ENCODE peak calls at places on chromosomes 2 and 18, in eight cellular contexts. One of them, this sample, is unnamed.

GRCh38 chr2:228658998-228659397 is 477.5 kb upstream of the SPHKAP start:
- DNase-seq in GM12878: no peak
- DNase-seq in Peyer's patch: no peak
- DNase-seq in right lobe of liver: no peak
- DNase-seq in stomach: no peak
- DNase-seq in NB4: no peak
- DNase-seq in ovary: no peak
- DNase-seq in uterus: no peak
- DNase-seq in this sample: no peak

GRCh38 chr2:39202639-39203369 is 41.0 kb downstream of the CDKL4 start:
- DNase-seq in GM12878: no peak
- DNase-seq in Peyer's patch: no peak
- DNase-seq in right lobe of liver: no peak
- DNase-seq in stomach: no peak
- DNase-seq in NB4: peak; percentile 12
- DNase-seq in ovary: no peak
- DNase-seq in uterus: no peak
- DNase-seq in this sample: no peak

GRCh38 chr2:96099861-96100798 is 16.2 kb downstream of the ADRA2B start:
- DNase-seq in GM12878: no peak
- DNase-seq in Peyer's patch: peak; percentile 25
- DNase-seq in right lobe of liver: peak; percentile 46
- DNase-seq in stomach: no peak
- DNase-seq in NB4: no peak
- DNase-seq in ovary: peak; percentile 12
- DNase-seq in uterus: peak; percentile 7
- DNase-seq in this sample: peak; percentile 35

GRCh38 chr2:143686585-143687164 is 557.5 kb downstream of the ARHGAP15 start:
- DNase-seq in GM12878: no peak
- DNase-seq in Peyer's patch: no peak
- DNase-seq in right lobe of liver: no peak
- DNase-seq in stomach: no peak
- DNase-seq in NB4: peak; percentile 59
- DNase-seq in ovary: no peak
- DNase-seq in uterus: no peak
- DNase-seq in this sample: no peak

GRCh38 chr2:227191367-227191766 is 26.9 kb downstream of the COL4A3 start:
- DNase-seq in GM12878: no peak
- DNase-seq in Peyer's patch: no peak
- DNase-seq in right lobe of liver: no peak
- DNase-seq in stomach: no peak
- DNase-seq in NB4: no peak
- DNase-seq in ovary: no peak
- DNase-seq in uterus: no peak
- DNase-seq in this sample: no peak

GRCh38 chr2:231707625-231708049 is 688 bp upstream of the PTMA start:
- DNase-seq in GM12878: no peak
- DNase-seq in Peyer's patch: no peak
- DNase-seq in right lobe of liver: no peak
- DNase-seq in stomach: no peak
- DNase-seq in NB4: peak; percentile 72
- DNase-seq in ovary: peak; percentile 88
- DNase-seq in uterus: peak; percentile 80
- DNase-seq in this sample: peak; percentile 76

GRCh38 chr2:171729952-171730317 is 42.7 kb downstream of the DYNC1I2 start:
- DNase-seq in GM12878: no peak
- DNase-seq in Peyer's patch: no peak
- DNase-seq in right lobe of liver: no peak
- DNase-seq in stomach: no peak
- DNase-seq in NB4: no peak
- DNase-seq in ovary: no peak
- DNase-seq in uterus: no peak
- DNase-seq in this sample: no peak

GRCh38 chr2:228094377-228094921 is 87.0 kb downstream of the SPHKAP start:
- DNase-seq in GM12878: no peak
- DNase-seq in Peyer's patch: no peak
- DNase-seq in right lobe of liver: no peak
- DNase-seq in stomach: no peak
- DNase-seq in NB4: no peak
- DNase-seq in ovary: no peak
- DNase-seq in uterus: no peak
- DNase-seq in this sample: no peak

GRCh38 chr18:59070181-59070912 is 69.3 kb upstream of the SEC11C start:
- DNase-seq in GM12878: no peak
- DNase-seq in Peyer's patch: peak; percentile 82
- DNase-seq in right lobe of liver: peak; percentile 77
- DNase-seq in stomach: peak; percentile 88
- DNase-seq in NB4: peak; percentile 73
- DNase-seq in ovary: peak; percentile 88
- DNase-seq in uterus: peak; percentile 88
- DNase-seq in this sample: peak; percentile 71

GRCh38 chr2:41344529-41344928 is 703.3 kb upstream of the PKDCC start:
- DNase-seq in GM12878: no peak
- DNase-seq in Peyer's patch: no peak
- DNase-seq in right lobe of liver: no peak
- DNase-seq in stomach: no peak
- DNase-seq in NB4: no peak
- DNase-seq in ovary: no peak
- DNase-seq in uterus: no peak
- DNase-seq in this sample: no peak

GRCh38 chr2:136901732-136902131 is 136.4 kb downstream of the THSD7B start:
- DNase-seq in GM12878: no peak
- DNase-seq in Peyer's patch: no peak
- DNase-seq in right lobe of liver: no peak
- DNase-seq in stomach: no peak
- DNase-seq in NB4: no peak
- DNase-seq in ovary: no peak
- DNase-seq in uterus: no peak
- DNase-seq in this sample: no peak

GRCh38 chr2:175935289-175936181 is 66.5 kb downstream of the LNPK start:
- DNase-seq in GM12878: no peak
- DNase-seq in Peyer's patch: no peak
- DNase-seq in right lobe of liver: no peak
- DNase-seq in stomach: no peak
- DNase-seq in NB4: no peak
- DNase-seq in ovary: no peak
- DNase-seq in uterus: no peak
- DNase-seq in this sample: no peak

GRCh38 chr2:174634130-174635014 is 36.8 kb upstream of the WIPF1 start:
- DNase-seq in GM12878: peak; percentile 65
- DNase-seq in Peyer's patch: no peak
- DNase-seq in right lobe of liver: no peak
- DNase-seq in stomach: no peak
- DNase-seq in NB4: peak; percentile 94
- DNase-seq in ovary: no peak
- DNase-seq in uterus: no peak
- DNase-seq in this sample: no peak

GRCh38 chr18:30806823-30807222 is 235.7 kb downstream of the DSC3 start:
- DNase-seq in GM12878: no peak
- DNase-seq in Peyer's patch: no peak
- DNase-seq in right lobe of liver: no peak
- DNase-seq in stomach: no peak
- DNase-seq in NB4: no peak
- DNase-seq in ovary: no peak
- DNase-seq in uterus: no peak
- DNase-seq in this sample: no peak

GRCh38 chr2:45379399-45380087 is 231.5 kb downstream of the SRBD1 start:
- DNase-seq in GM12878: no peak
- DNase-seq in Peyer's patch: no peak
- DNase-seq in right lobe of liver: no peak
- DNase-seq in stomach: no peak
- DNase-seq in NB4: no peak
- DNase-seq in ovary: no peak
- DNase-seq in uterus: no peak
- DNase-seq in this sample: no peak

DNA sequence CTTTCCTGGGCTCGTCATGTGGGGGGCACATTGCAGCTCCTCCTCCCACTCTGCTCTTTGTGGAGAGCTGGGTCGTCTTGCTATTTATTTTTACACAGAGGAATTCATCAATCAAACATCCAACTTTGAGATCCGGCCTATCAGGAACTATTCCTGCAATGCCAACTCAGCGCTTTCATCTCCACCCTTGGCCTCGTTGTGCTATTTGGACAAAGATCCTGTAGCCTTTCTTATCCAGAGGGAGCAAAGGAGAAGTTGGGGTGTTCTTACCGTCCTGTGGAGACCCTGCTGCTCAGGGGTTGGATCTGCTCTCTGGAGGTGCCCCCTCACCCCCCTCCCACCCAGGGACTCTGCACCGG is 92.1 kb downstream of the ASB1 start:
- DNase-seq in GM12878: no peak
- DNase-seq in Peyer's patch: no peak
- DNase-seq in right lobe of liver: no peak
- DNase-seq in stomach: no peak
- DNase-seq in NB4: no peak
- DNase-seq in ovary: no peak
- DNase-seq in uterus: no peak
- DNase-seq in this sample: no peak
- H3K4me3 ChIP-seq in GM12878: no peak overlapping the region
- H3K4me3 ChIP-seq in Peyer's patch: no peak overlapping the region
- H3K4me3 ChIP-seq in right lobe of liver: no peak overlapping the region
- H3K4me3 ChIP-seq in stomach: no peak overlapping the region
- H3K4me3 ChIP-seq in NB4: no peak overlapping the region
- H3K4me3 ChIP-seq in ovary: no peak overlapping the region
- H3K4me3 ChIP-seq in uterus: no peak overlapping the region
- H3K4me3 ChIP-seq in this sample: no peak overlapping the region

GRCh38 chr2:218003994-218004419 is 1.2 kb upstream of the TNS1 start:
- DNase-seq in GM12878: no peak
- DNase-seq in Peyer's patch: no peak
- DNase-seq in right lobe of liver: no peak
- DNase-seq in stomach: peak; percentile 43
- DNase-seq in NB4: peak; percentile 39
- DNase-seq in ovary: peak; percentile 89
- DNase-seq in uterus: peak; percentile 89
- DNase-seq in this sample: no peak

GRCh38 chr2:218002103-218002502 is 692 bp downstream of the TNS1 start:
- DNase-seq in GM12878: no peak
- DNase-seq in Peyer's patch: no peak
- DNase-seq in right lobe of liver: no peak
- DNase-seq in stomach: no peak
- DNase-seq in NB4: no peak
- DNase-seq in ovary: no peak
- DNase-seq in uterus: no peak
- DNase-seq in this sample: no peak

GRCh38 chr2:218001629-218002028 is 1.2 kb downstream of the TNS1 start:
- DNase-seq in GM12878: no peak
- DNase-seq in Peyer's patch: no peak
- DNase-seq in right lobe of liver: no peak
- DNase-seq in stomach: no peak
- DNase-seq in NB4: no peak
- DNase-seq in ovary: no peak
- DNase-seq in uterus: no peak
- DNase-seq in this sample: no peak

GRCh38 chr2:218003265-218003950 is 613 bp upstream of the TNS1 start:
- DNase-seq in GM12878: no peak
- DNase-seq in Peyer's patch: no peak
- DNase-seq in right lobe of liver: no peak
- DNase-seq in stomach: no peak
- DNase-seq in NB4: peak; percentile 52
- DNase-seq in ovary: peak; percentile 80
- DNase-seq in uterus: peak; percentile 70
- DNase-seq in this sample: no peak

GRCh38 chr2:218002792-218003191 is at the start of gene TNS1:
- DNase-seq in GM12878: no peak
- DNase-seq in Peyer's patch: no peak
- DNase-seq in right lobe of liver: no peak
- DNase-seq in stomach: no peak
- DNase-seq in NB4: no peak
- DNase-seq in ovary: peak; percentile 87
- DNase-seq in uterus: peak; percentile 70
- DNase-seq in this sample: no peak
- TF ChIP-seq POLR2A in GM12878: no peak
- TF ChIP-seq POLR2A in Peyer's patch: no peak
- TF ChIP-seq POLR2A in right lobe of liver: no peak
- TF ChIP-seq POLR2A in stomach: no peak
- TF ChIP-seq POLR2A in NB4: no peak
- TF ChIP-seq POLR2A in ovary: peak; percentile 55
- TF ChIP-seq POLR2A in uterus: peak; percentile 51
- TF ChIP-seq POLR2A in this sample: no peak

GRCh38 chr2:190406805-190407204 is 1.4 kb upstream of the MFSD6 start:
- DNase-seq in GM12878: no peak
- DNase-seq in Peyer's patch: no peak
- DNase-seq in right lobe of liver: no peak
- DNase-seq in stomach: no peak
- DNase-seq in NB4: no peak
- DNase-seq in ovary: no peak
- DNase-seq in uterus: no peak
- DNase-seq in this sample: no peak
- H3K4me3 ChIP-seq in GM12878: no peak overlapping the region
- H3K4me3 ChIP-seq in Peyer's patch: no peak overlapping the region
- H3K4me3 ChIP-seq in right lobe of liver: no peak overlapping the region
- H3K4me3 ChIP-seq in stomach: no peak overlapping the region
- H3K4me3 ChIP-seq in NB4: no peak overlapping the region
- H3K4me3 ChIP-seq in ovary: no peak overlapping the region
- H3K4me3 ChIP-seq in uterus: no peak overlapping the region
- H3K4me3 ChIP-seq in this sample: no peak overlapping the region

DNA sequence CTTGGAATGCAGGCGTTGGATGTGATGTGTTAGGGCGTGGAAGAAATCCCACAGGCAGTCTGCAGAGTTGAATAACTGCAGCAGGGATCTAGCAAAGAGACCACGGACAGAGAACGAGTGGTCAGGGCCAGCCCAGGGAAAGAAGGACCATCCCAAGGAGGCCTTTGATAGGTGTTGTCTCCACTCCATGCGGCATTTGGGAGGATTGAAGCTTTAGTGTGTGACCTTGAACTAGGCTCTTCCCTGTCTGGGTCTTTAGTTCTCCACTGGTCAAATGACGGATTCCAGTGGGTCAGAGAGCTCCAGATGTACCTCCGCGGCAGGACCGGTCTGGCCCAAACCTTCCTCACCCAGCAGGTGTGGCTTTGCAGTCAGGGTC is 18.4 kb downstream of the GREB1 start:
- DNase-seq in GM12878: no peak
- DNase-seq in Peyer's patch: no peak
- DNase-seq in right lobe of liver: no peak
- DNase-seq in stomach: no peak
- DNase-seq in NB4: no peak
- DNase-seq in ovary: no peak
- DNase-seq in uterus: no peak
- DNase-seq in this sample: no peak
- TF ChIP-seq POLR2A in GM12878: no peak
- TF ChIP-seq POLR2A in Peyer's patch: no peak
- TF ChIP-seq POLR2A in right lobe of liver: no peak
- TF ChIP-seq POLR2A in stomach: no peak
- TF ChIP-seq POLR2A in NB4: no peak
- TF ChIP-seq POLR2A in ovary: peak; percentile 8
- TF ChIP-seq POLR2A in uterus: no peak
- TF ChIP-seq POLR2A in this sample: no peak

GRCh38 chr2:70133521-70134348 is 46.5 kb downstream of the PCBP1 start:
- DNase-seq in GM12878: no peak
- DNase-seq in Peyer's patch: no peak
- DNase-seq in right lobe of liver: no peak
- DNase-seq in stomach: no peak
- DNase-seq in NB4: peak; percentile 75
- DNase-seq in ovary: peak; percentile 11
- DNase-seq in uterus: no peak
- DNase-seq in this sample: no peak
- H3K4me3 ChIP-seq in GM12878: peak overlapping the region; percentile 67
- H3K4me3 ChIP-seq in Peyer's patch: no peak overlapping the region
- H3K4me3 ChIP-seq in right lobe of liver: no peak overlapping the region
- H3K4me3 ChIP-seq in stomach: no peak overlapping the region
- H3K4me3 ChIP-seq in NB4: peak overlapping the region; percentile 67
- H3K4me3 ChIP-seq in ovary: no peak overlapping the region
- H3K4me3 ChIP-seq in uterus: no peak overlapping the region
- H3K4me3 ChIP-seq in this sample: no peak overlapping the region

This sample was measured in breast epithelium.